ENCODE peak calls at places on chromosomes 3 and 15, in nine cellular contexts. K, T, B, D, M, H, W, S and C are unnamed samples.

GRCh38 chr3:42746455-42747450 is 26.3 kb downstream of the CCDC13 start:
- DNase-seq in K (no peak), T (peak), B (peak), D (peak), M (no peak), H (peak), W (no peak), S (peak), C (no peak)

GRCh38 chr3:126792998-126793397 is 89.0 kb downstream of the CHCHD6 start:
- DNase-seq in K (no peak), T (no peak), B (no peak), D (no peak), M (no peak), H (no peak), W (no peak), S (no peak), C (no peak)

GRCh38 chr15:97502038-97502437 is 458.5 kb upstream of the ARRDC4 start:
- DNase-seq in K (no peak), T (peak), B (peak), D (no peak), M (peak), H (no peak), W (peak), S (no peak), C (peak)

GRCh38 chr15:25515633-25516032 is 76.8 kb upstream of the UBE3A start:
- DNase-seq in K (no peak), T (no peak), B (no peak), D (no peak), M (no peak), H (no peak), W (no peak), S (no peak), C (no peak)

GRCh38 chr15:51382787-51383186 is 41.3 kb downstream of the GLDN start:
- DNase-seq in K (peak), T (peak), B (peak), D (peak), M (peak), H (no peak), W (peak), S (peak), C (peak)

GRCh38 chr15:30859091-30859874 is 44.4 kb upstream of the FAN1 start:
- DNase-seq in K (peak), T (peak), B (peak), D (peak), M (peak), H (no peak), W (peak), S (no peak), C (peak)

GRCh38 chr15:39896101-39896500 is 24.0 kb downstream of the GPR176 start:
- DNase-seq in K (no peak), T (no peak), B (no peak), D (no peak), M (no peak), H (no peak), W (peak), S (no peak), C (no peak)

GRCh38 chr15:63586790-63587189 is 10.4 kb upstream of the FBXL22 start:
- DNase-seq in K (no peak), T (no peak), B (no peak), D (no peak), M (no peak), H (no peak), W (no peak), S (no peak), C (no peak)

GRCh38 chr3:38579146-38579545 is 70.3 kb downstream of the SCN5A start:
- DNase-seq in K (no peak), T (peak), B (peak), D (peak), M (peak), H (peak), W (peak), S (no peak), C (peak)

GRCh38 chr3:17775073-17775472 is 32.6 kb upstream of the TBC1D5 start:
- DNase-seq in K (no peak), T (no peak), B (no peak), D (no peak), M (no peak), H (no peak), W (no peak), S (no peak), C (no peak)

GRCh38 chr15:79432345-79433311 is 492 bp downstream of the MINAR1 start:
- DNase-seq in K (no peak), T (no peak), B (no peak), D (peak), M (peak), H (no peak), W (peak), S (no peak), C (peak)

GRCh38 chr15:79431636-79432344 is at the start of gene MINAR1:
- DNase-seq in K (no peak), T (peak), B (peak), D (peak), M (peak), H (no peak), W (peak), S (peak), C (peak)

GRCh38 chr15:79433610-79434009 is 1.5 kb downstream of the MINAR1 start:
- DNase-seq in K (no peak), T (no peak), B (no peak), D (no peak), M (no peak), H (no peak), W (no peak), S (no peak), C (no peak)

GRCh38 chr15:79427781-79428598 is 4.1 kb upstream of the MINAR1 start:
- DNase-seq in K (no peak), T (no peak), B (no peak), D (no peak), M (no peak), H (no peak), W (no peak), S (no peak), C (no peak)

DNA sequence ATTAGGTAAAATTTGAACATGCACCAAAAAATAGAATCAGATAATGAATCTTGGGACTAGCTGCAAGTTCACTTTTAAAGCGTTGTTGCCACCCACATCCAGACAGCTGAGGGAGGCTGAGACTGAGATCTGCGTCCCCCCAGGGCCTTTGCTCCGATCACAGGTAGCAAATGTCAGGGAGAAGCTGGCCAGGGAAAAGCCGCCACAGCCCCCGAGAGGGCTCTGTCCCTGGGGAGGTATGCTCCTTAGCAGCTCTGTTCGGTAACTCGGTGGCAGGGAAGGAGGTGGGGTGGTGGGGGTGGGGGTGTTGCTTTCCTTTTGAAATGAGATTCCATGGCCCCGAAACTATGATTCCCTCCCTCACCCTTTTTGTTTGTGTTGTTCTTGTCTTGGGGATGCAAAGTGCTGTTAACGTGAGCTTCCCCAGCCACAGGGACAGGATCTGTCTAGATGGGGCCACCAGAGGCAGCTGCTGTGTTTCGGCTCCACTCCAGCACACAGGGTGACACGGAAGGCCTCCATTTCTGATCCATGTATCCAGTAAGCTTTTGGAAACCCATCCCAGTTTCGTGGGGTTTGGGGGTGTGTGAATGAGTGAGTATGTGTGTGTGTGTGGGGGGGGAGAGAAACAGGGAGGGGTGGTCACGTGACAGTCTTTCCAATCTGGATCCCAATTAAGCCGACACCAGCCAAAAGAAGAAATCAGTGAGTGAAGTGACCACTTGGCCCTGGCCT is 1.1 kb upstream of the MINAR1 start:
- DNase-seq in K (no peak), T (no peak), B (no peak), D (peak), M (peak), H (no peak), W (no peak), S (no peak), C (peak)
- H3K4me3 ChIP-seq in K (no peak), T (peak), B (peak), D (peak), M (peak), H (peak), W (peak), S (no peak), C (peak)

GRCh38 chr3:81910244-81910852 is 148.9 kb upstream of the GBE1 start:
- DNase-seq in K (peak), T (peak), B (peak), D (peak), M (peak), H (no peak), W (peak), S (peak), C (peak)

GRCh38 chr3:81908596-81908995 is 147.2 kb upstream of the GBE1 start:
- DNase-seq in K (no peak), T (no peak), B (no peak), D (no peak), M (no peak), H (no peak), W (no peak), S (no peak), C (no peak)

GRCh38 chr3:81914254-81914653 is 152.8 kb upstream of the GBE1 start:
- DNase-seq in K (no peak), T (peak), B (no peak), D (no peak), M (no peak), H (no peak), W (no peak), S (no peak), C (no peak)

GRCh38 chr3:81909756-81910155 is 148.3 kb upstream of the GBE1 start:
- DNase-seq in K (no peak), T (no peak), B (peak), D (no peak), M (peak), H (no peak), W (no peak), S (no peak), C (no peak)
- TF ChIP-seq CTCF in K (no peak), T (no peak), B (no peak), D (no peak), M (no peak), H (no peak), W (no peak), S (no peak), C (no peak)

DNA sequence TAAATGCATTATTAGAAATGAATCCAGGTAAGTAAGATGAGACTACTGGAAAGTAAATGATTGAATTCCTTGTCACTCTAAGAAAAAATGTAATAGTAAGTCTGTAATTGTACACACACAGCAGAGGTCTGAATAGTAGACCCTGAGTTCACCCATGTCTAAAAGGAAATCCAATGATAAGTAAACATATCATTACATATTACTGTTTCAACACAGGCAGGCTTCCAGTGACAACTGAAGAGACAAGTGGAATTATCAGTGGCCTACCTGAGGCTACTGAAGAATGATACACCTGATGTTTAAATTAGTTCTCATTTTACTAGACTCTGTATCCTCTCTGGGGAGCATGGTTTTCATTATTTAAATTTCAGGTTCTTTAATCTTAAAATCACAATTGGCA is 6.2 kb upstream of the CCNL1 start:
- DNase-seq in K (no peak), T (no peak), B (no peak), D (no peak), M (no peak), H (no peak), W (no peak), S (no peak), C (no peak)
- H3K4me3 ChIP-seq in K (no peak), T (no peak), B (no peak), D (no peak), M (no peak), H (no peak), W (no peak), S (no peak), C (no peak)

DNA sequence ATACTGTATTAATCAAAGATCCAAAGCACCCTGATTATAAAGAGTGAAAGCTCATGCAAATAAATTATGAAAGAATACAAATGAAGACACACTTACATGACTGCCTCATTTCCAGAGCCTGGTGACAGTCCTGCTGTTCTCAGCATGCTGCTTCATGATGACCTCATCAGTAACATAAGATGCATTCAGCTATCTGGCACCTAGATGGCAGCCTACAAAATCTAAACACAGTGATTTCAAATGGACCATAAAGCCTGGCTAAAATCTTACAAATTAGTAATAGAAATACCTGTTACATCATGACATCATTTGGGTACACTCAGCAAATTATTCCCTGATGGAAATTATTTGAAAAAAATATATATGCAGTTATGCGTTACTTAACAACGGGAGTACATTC is 207.0 kb downstream of the EPHA3 start:
- DNase-seq in K (peak), T (peak), B (peak), D (peak), M (peak), H (no peak), W (peak), S (no peak), C (peak)
- TF ChIP-seq CTCF in K (no peak), T (peak), B (peak), D (peak), M (peak), H (no peak), W (peak), S (no peak), C (no peak)

DNA sequence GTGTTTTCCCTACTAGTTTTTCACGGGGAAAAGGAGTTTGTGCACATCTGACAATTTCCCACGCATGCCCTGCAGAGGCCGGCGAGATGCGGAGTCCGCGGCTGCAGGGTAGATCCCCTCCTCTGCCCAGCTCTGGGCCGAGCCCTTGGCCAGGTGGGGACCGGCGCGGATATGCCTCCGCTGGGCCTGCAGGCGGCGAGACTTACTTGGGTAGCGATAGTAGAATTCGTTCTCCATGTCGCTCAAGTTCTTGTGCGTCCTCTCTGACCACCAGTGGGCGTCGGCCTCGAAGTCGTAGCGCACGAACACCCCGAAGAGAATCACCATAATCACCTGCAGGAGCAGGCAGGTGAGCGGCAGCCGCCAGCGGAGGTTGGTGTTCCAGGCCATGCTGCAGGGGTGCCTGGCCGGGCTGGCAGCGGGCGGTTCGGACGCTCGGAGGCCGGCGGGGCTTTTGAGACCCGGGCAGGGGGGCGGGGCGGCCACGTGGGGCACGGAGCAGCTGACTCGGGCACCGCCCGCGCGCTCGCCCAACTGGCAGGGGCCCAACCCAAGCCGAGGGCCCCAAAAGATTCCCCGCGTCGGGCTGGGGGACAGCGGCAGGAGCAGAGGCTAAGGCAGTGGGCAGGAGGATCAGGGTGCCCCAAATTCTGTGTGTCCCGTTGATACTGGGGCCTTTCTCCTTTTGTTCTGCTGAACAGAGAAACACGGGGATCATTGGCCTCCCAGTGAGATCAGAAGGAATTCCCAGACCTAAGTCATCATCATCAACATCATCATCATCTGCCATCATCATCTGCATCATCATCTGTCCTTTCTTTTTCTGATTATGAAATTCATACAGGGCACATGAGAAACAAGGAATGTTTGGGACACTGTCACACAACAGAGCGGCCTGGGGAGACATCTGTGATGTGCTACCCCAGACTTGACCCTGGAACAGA is at the start of gene RHCG:
- DNase-seq in K (peak), T (peak), B (no peak), D (peak), M (peak), H (peak), W (peak), S (peak), C (peak)
- H3K4me3 ChIP-seq in K (no peak), T (no peak), B (no peak), D (peak), M (peak), H (peak), W (peak), S (no peak), C (peak)

GRCh38 chr3:14476583-14477265 is 63.4 kb downstream of the GRIP2 start:
- DNase-seq in K (no peak), T (no peak), B (no peak), D (no peak), M (no peak), H (no peak), W (no peak), S (no peak), C (no peak)

GRCh38 chr3:14473411-14473891 is 66.7 kb downstream of the GRIP2 start:
- DNase-seq in K (no peak), T (no peak), B (no peak), D (no peak), M (no peak), H (no peak), W (no peak), S (no peak), C (no peak)

GRCh38 chr3:14474363-14475081 is 65.6 kb downstream of the GRIP2 start:
- DNase-seq in K (no peak), T (no peak), B (no peak), D (no peak), M (no peak), H (no peak), W (peak), S (no peak), C (no peak)

GRCh38 chr3:14477311-14477935 is 62.7 kb downstream of the GRIP2 start:
- DNase-seq in K (no peak), T (no peak), B (no peak), D (no peak), M (no peak), H (no peak), W (no peak), S (no peak), C (no peak)

GRCh38 chr3:14475601-14476000 is 64.5 kb downstream of the GRIP2 start:
- DNase-seq in K (no peak), T (no peak), B (no peak), D (no peak), M (no peak), H (no peak), W (peak), S (no peak), C (no peak)
- TF ChIP-seq CTCF in K (no peak), T (no peak), B (no peak), D (no peak), M (no peak), H (no peak), W (no peak), S (no peak), C (no peak)

GRCh38 chr3:36765104-36765503 is 751 bp upstream of the DCLK3 start:
- DNase-seq in K (no peak), T (no peak), B (no peak), D (no peak), M (no peak), H (no peak), W (no peak), S (no peak), C (no peak)

GRCh38 chr3:36763111-36763849 is 1.1 kb downstream of the DCLK3 start:
- DNase-seq in K (no peak), T (no peak), B (no peak), D (no peak), M (no peak), H (no peak), W (no peak), S (no peak), C (no peak)

GRCh38 chr3:36764704-36765038 is 318 bp upstream of the DCLK3 start:
- DNase-seq in K (no peak), T (no peak), B (no peak), D (no peak), M (no peak), H (no peak), W (no peak), S (no peak), C (no peak)

GRCh38 chr3:36769926-36770325 is 5.6 kb upstream of the DCLK3 start:
- DNase-seq in K (no peak), T (no peak), B (no peak), D (no peak), M (no peak), H (no peak), W (no peak), S (no peak), C (no peak)

DNA sequence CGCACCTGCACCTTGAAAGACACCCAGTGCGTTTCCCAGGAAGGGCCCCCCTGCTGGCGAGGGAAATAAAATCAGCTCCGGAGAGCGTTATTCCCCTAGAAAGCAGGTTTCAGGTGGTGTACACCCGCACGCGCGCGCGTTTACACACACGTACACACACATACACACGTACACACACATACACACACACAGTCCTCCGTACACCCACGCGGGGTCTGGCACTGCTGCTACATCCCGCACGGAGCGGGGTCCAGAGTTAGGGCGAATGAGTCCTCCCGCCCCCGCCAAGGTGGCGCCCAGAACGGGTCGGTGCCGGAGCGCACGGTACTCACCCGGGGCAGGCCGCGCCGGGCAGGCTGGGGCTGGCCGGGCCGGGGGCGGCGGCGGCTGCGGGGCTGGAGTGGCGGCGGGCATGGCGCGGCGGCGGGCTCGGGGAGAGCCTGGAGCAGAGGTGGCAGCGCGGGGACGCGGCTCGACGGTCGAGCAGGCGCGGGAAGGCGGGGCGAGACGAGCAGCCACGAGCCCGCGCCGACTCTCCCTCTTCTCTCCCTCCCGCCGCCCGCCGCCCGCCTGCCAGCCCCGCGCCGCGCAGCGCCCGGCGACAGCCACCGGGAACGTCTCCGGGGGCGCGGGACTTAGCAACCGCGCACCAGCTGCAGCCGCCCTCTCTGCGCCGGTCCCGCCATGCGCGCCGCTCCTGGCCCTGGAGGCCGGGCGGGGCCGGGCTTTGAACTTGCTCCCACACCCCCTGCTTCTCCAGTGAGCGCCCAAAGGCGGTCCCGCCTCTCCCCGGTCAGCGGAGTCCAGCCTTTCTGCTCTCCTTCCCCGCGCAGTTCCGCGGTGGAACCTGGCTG is at the start of gene DCLK3:
- DNase-seq in K (no peak), T (peak), B (no peak), D (no peak), M (peak), H (no peak), W (no peak), S (no peak), C (no peak)
- H3K4me3 ChIP-seq in K (no peak), T (no peak), B (no peak), D (peak), M (peak), H (peak), W (peak), S (no peak), C (no peak)